ENCODE peak calls at places on chromosomes 2 and 18, in four cellular contexts. Y is colonic mucosa, Z is fibroblast of lung, D is A549. L is an unnamed sample.

GRCh38 chr18:74266161-74266560 is 25.6 kb downstream of the CYB5A start:
- DNase-seq in Y (no peak), Z (no peak), D (peak), L (no peak)

GRCh38 chr2:28709101-28709500 is 42.5 kb upstream of the PPP1CB start:
- DNase-seq in Y (peak), Z (peak), D (peak), L (no peak)

GRCh38 chr2:60416221-60417008 is 137.0 kb downstream of the BCL11A start:
- DNase-seq in Y (peak), Z (peak), D (peak), L (no peak)

GRCh38 chr2:217103752-217104540 is 244.1 kb upstream of the TNP1 start:
- DNase-seq in Y (no peak), Z (peak), D (peak), L (no peak)

GRCh38 chr2:137192366-137193315 is 427.3 kb downstream of the THSD7B start:
- DNase-seq in Y (no peak), Z (peak), D (peak), L (no peak)

GRCh38 chr18:59629894-59630293 is 67.3 kb downstream of the CCBE1 start:
- DNase-seq in Y (no peak), Z (peak), D (no peak), L (no peak)

GRCh38 chr18:77118256-77119090 is 14.1 kb downstream of the MBP start:
- DNase-seq in Y (peak), Z (no peak), D (no peak), L (no peak)

GRCh38 chr2:176075476-176075875 is 8.3 kb downstream of the EVX2 start:
- DNase-seq in Y (no peak), Z (no peak), D (no peak), L (no peak)

GRCh38 chr2:241870611-241871537 is 1.3 kb downstream of the RTP5 start:
- DNase-seq in Y (no peak), Z (no peak), D (no peak), L (no peak)

GRCh38 chr18:33666915-33667314 is 88.9 kb downstream of the ASXL3 start:
- DNase-seq in Y (no peak), Z (no peak), D (no peak), L (no peak)

GRCh38 chr2:237861875-237862527 is 2.6 kb downstream of the RAMP1 start:
- DNase-seq in Y (no peak), Z (no peak), D (peak), L (no peak)

GRCh38 chr18:48534364-48534763 is 4.5 kb upstream of the CTIF start:
- DNase-seq in Y (no peak), Z (peak), D (peak), L (no peak)

GRCh38 chr2:206555721-206556120 is 86.6 kb upstream of the FAM237A start:
- DNase-seq in Y (no peak), Z (peak), D (no peak), L (no peak)

GRCh38 chr18:30862900-30863299 is 179.6 kb downstream of the DSC3 start:
- DNase-seq in Y (no peak), Z (no peak), D (no peak), L (no peak)

GRCh38 chr2:68771211-68771721 is 36.7 kb downstream of the ARHGAP25 start:
- DNase-seq in Y (no peak), Z (peak), D (no peak), L (no peak)

GRCh38 chr18:27411911-27412310 is 226.8 kb upstream of the CHST9 start:
- DNase-seq in Y (no peak), Z (no peak), D (no peak), L (no peak)

GRCh38 chr18:32930695-32931301 is 158.0 kb upstream of the KLHL14 start:
- DNase-seq in Y (no peak), Z (peak), D (peak), L (no peak)

GRCh38 chr2:42314892-42315468 is 46.0 kb downstream of the COX7A2L start:
- DNase-seq in Y (no peak), Z (peak), D (peak), L (no peak)

GRCh38 chr2:190911813-190912212 is 31.2 kb downstream of the GLS start:
- DNase-seq in Y (no peak), Z (peak), D (peak), L (no peak)

GRCh38 chr2:226792155-226792871 is 7.3 kb downstream of the IRS1 start:
- DNase-seq in Y (peak), Z (peak), D (no peak), L (no peak)

GRCh38 chr2:204051476-204051875 is 114.9 kb downstream of the ICOS start:
- DNase-seq in Y (no peak), Z (no peak), D (peak), L (no peak)
- TF ChIP-seq CTCF in Y (no peak), Z (peak), D (no peak), L (no peak)

DNA sequence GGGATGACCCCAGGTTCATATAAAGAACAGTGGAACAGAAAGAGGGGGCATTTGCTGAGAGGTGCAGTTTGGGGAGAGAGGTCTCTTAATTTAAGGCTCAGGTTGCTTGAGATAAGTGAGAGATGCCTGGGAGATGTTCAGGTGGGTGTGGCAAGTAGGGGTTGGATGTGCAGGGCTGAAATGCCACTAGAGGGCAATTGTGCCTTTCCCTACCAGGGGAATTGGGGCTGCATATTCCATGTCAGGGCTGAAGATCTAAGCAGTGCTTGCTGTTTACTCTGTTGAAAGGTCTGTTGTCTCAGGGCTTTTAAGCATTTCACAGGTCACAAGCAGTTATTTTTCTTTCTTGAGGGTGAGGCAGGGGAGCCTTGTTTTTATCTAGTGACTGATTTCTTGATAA is 7.8 kb downstream of the CCDC85A start:
- DNase-seq in Y (peak), Z (no peak), D (peak), L (no peak)
- TF ChIP-seq CTCF in Y (no peak), Z (peak), D (peak), L (no peak)

DNA sequence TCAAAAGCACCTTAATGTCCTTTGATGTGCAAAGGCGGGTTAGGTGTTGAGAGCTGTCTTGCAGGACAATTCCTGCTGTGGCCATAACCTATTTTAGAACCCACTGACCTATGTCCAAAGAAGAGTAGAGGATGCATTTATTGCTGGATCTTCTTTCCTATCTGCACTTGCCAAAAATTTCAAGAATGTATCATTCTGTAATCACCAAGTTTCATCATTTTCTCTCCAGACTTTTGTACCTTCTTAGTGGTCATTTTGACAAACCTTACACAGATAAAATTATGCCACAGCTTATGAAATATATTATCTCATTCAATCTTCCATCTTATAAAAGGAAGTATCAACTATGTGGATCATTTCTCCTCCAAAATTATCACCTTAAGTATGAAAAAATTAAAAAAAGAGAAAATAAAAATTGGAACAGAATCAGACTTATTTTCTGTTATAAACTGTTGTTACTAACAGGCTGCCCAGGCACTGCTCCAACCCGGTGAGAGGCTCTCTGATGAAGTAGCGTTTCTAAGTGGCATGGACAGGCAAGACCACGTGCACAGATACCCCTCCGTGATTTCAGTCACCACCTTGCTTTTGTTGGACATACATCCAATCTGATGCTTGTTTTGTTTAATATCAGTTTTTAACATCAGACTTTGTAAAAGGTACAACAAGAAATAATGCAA is 559.9 kb upstream of the ID2 start:
- DNase-seq in Y (no peak), Z (no peak), D (no peak), L (no peak)
- TF ChIP-seq CTCF in Y (no peak), Z (no peak), D (no peak), L (no peak)

DNA sequence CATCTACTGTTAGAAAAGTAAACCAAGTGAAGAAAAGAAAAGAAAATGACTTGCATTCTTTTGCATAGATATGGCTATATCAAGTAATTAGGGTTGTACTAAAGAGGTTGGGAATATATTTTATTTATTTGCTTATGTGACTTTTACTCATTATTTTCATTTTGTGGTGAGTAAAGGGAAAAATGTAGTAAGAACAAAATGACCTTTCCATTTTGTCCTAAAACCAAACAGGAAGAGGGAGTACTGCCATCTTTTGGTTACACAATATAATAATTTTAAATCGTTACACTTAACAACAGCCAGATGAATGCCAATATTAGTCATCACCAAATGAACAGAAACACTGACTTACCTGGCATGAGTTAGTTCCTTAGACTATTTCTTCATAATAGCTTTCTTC is 47.3 kb upstream of the NDUFV2 start:
- DNase-seq in Y (no peak), Z (peak), D (peak), L (no peak)
- TF ChIP-seq CTCF in Y (no peak), Z (peak), D (peak), L (no peak)

GRCh38 chr2:96604104-96604503 is 34.0 kb downstream of the KANSL3 start:
- DNase-seq in Y (no peak), Z (no peak), D (peak), L (no peak)
- TF ChIP-seq CTCF in Y (no peak), Z (no peak), D (no peak), L (no peak)

GRCh38 chr2:86066915-86067314 is 38.8 kb downstream of the POLR1A start:
- DNase-seq in Y (no peak), Z (no peak), D (no peak), L (no peak)

GRCh38 chr2:86069783-86070339 is 35.8 kb downstream of the POLR1A start:
- DNase-seq in Y (no peak), Z (no peak), D (no peak), L (no peak)

GRCh38 chr2:86070868-86071267 is 34.8 kb downstream of the POLR1A start:
- DNase-seq in Y (no peak), Z (no peak), D (no peak), L (no peak)

GRCh38 chr2:86068098-86069047 is 37.3 kb downstream of the POLR1A start:
- DNase-seq in Y (no peak), Z (peak), D (peak), L (no peak)

GRCh38 chr2:86069091-86069685 is 36.5 kb downstream of the POLR1A start:
- DNase-seq in Y (no peak), Z (peak), D (peak), L (no peak)
- TF ChIP-seq CTCF in Y (no peak), Z (peak), D (no peak), L (no peak)

L was measured in mesothelial cell of epicardium.